ENCODE peak calls at places on chromosome 21, in five cellular contexts. G, M, D, X and A are unnamed samples.

GRCh38 chr21:18335651-18336050 is 67.9 kb downstream of the TMPRSS15 start:
- DNase-seq in X (no peak), G (no peak), D (no peak), M (no peak), A (no peak)

GRCh38 chr21:37636152-37636860 is 269.7 kb downstream of the DYRK1A start:
- DNase-seq in M (no peak), X (no peak), D (no peak), G (no peak), A (no peak)

GRCh38 chr21:18522181-18522771 is 118.7 kb upstream of the TMPRSS15 start:
- DNase-seq in G (no peak), X (peak; percentile 24), D (no peak), M (no peak), A (no peak)

GRCh38 chr21:39633770-39634181 is 21.0 kb downstream of the B3GALT5 start:
- DNase-seq in G (no peak), D (no peak), X (peak; percentile 93), M (no peak), A (no peak)

GRCh38 chr21:37914211-37914900 is 1.9 kb downstream of the KCNJ6 start:
- DNase-seq in M (no peak), G (no peak), X (no peak), D (no peak), A (no peak)

GRCh38 chr21:17925900-17926299 is 106.7 kb upstream of the C21orf91 start:
- DNase-seq in X (no peak), G (no peak), D (no peak), M (no peak), A (no peak)

GRCh38 chr21:37513383-37513782 is 146.8 kb downstream of the DYRK1A start:
- DNase-seq in M (no peak), X (no peak), D (no peak), G (no peak), A (no peak)

GRCh38 chr21:38654580-38654979 is 151.1 kb upstream of the ETS2 start:
- DNase-seq in M (no peak), D (no peak), X (no peak), G (no peak), A (no peak)

GRCh38 chr21:15000076-15000475 is 64.7 kb downstream of the NRIP1 start:
- DNase-seq in D (no peak), M (no peak), G (no peak), X (peak; percentile 68), A (no peak)

GRCh38 chr21:36079010-36079649 is 9.3 kb downstream of the CBR1 start:
- DNase-seq in D (no peak), M (no peak), X (no peak), G (no peak), A (peak; percentile 31)

GRCh38 chr21:39537571-39537970 is 75.2 kb upstream of the B3GALT5 start:
- DNase-seq in D (no peak), G (no peak), M (no peak), X (no peak), A (no peak)

GRCh38 chr21:26849428-26850115 is 4.4 kb upstream of the ADAMTS1 start:
- DNase-seq in X (peak; percentile 59), D (no peak), M (no peak), G (no peak), A (no peak)
- TF ChIP-seq CTCF in X (peak; percentile 33), D (no peak), M (no peak), G (peak; percentile 57), A (peak; percentile 45)

GRCh38 chr21:46182548-46183336 is 1.5 kb downstream of the SPATC1L start:
- DNase-seq in G (no peak), D (peak; percentile 19), M (no peak), X (no peak), A (no peak)
- TF ChIP-seq CTCF in G (no peak), D (no peak), M (no peak), X (no peak), A (no peak)

DNA sequence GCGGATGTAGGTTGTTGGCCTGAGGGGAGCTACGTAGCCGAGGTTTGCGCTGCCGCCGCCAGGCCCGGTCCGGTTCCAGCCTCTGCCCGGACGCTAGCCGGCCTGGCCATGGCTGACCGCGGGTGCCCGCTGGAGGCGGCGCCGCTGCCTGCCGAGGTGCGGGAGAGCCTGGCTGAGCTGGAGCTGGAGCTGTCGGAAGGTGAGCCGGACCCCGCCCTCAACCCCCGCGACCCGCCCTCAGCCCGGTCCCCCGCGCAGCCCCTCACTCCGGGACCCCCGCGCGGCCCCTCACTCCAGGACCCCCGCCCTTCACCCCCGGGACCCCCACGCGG is 299 bp downstream of the DIP2A start:
- DNase-seq in D (no peak), X (no peak), M (no peak), G (no peak), A (no peak)
- TF ChIP-seq CTCF in D (no peak), X (no peak), M (no peak), G (no peak), A (no peak)

GRCh38 chr21:41931041-41931451 is 22.8 kb downstream of the C2CD2 start:
- DNase-seq in X (no peak), G (peak; percentile 71), D (no peak), M (no peak), A (no peak)

GRCh38 chr21:41932191-41932575 is 21.6 kb downstream of the C2CD2 start:
- DNase-seq in D (no peak), G (no peak), M (no peak), X (peak; percentile 61), A (no peak)

GRCh38 chr21:41929248-41929647 is 24.6 kb downstream of the C2CD2 start:
- DNase-seq in G (no peak), M (no peak), X (no peak), D (no peak), A (no peak)

GRCh38 chr21:41933259-41934079 is 20.3 kb downstream of the C2CD2 start:
- DNase-seq in X (no peak), M (peak; percentile 55), G (no peak), D (no peak), A (no peak)

GRCh38 chr21:41932576-41933258 is 21.1 kb downstream of the C2CD2 start:
- DNase-seq in D (no peak), M (peak; percentile 56), X (no peak), G (no peak), A (no peak)
- TF ChIP-seq CTCF in D (no peak), M (no peak), X (no peak), G (no peak), A (no peak)

GRCh38 chr21:34364921-34365320 is 1.1 kb downstream of the KCNE2 start:
- DNase-seq in X (no peak), G (no peak), D (no peak), M (no peak), A (no peak)

GRCh38 chr21:34362670-34363069 is 1.1 kb upstream of the KCNE2 start:
- DNase-seq in X (no peak), M (no peak), D (no peak), G (no peak), A (no peak)

GRCh38 chr21:34360488-34361241 is 3.1 kb upstream of the KCNE2 start:
- DNase-seq in D (no peak), G (no peak), X (no peak), M (no peak), A (no peak)

GRCh38 chr21:34363733-34364132 is at the start of gene KCNE2:
- DNase-seq in D (no peak), X (no peak), M (no peak), G (no peak), A (no peak)

DNA sequence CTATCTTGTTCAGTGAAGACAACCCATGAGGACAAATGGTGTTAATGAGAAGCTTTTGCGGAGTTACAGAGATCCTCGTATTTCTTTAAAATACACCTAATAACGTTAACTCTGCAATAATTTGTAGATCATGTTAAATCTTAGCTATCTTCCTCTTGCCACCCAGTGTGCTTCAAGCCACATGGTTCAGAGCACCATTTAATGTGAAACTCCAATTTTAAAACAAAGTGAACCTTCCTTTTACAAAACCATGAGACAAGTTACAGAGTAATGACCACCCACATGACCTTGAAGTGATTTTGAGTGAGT is 1.7 kb upstream of the KCNE2 start:
- DNase-seq in G (no peak), M (no peak), D (no peak), X (no peak), A (no peak)
- TF ChIP-seq CTCF in G (no peak), M (no peak), D (no peak), X (no peak), A (no peak)